ENCODE peak calls at places on chromosomes 11 and 22, in five cellular contexts. R is fibroblast of lung; E is GM23338; B is naive thymus-derived CD4-positive, alpha-beta T cell; X is right lobe of liver. P is an unnamed sample.

GRCh38 chr11:91173701-91174100 is 950.9 kb upstream of the CHORDC1 start:
- DNase-seq in B (no peak), X (no peak), E (no peak), R (peak), P (no peak)

GRCh38 chr11:86459002-86459385 is 84.3 kb downstream of the CCDC81 start:
- DNase-seq in X (no peak), R (peak), E (no peak), B (no peak), P (no peak)

GRCh38 chr11:63961608-63962412 is 12.6 kb upstream of the COX8A start:
- DNase-seq in R (peak), E (peak), B (no peak), X (no peak), P (peak)

GRCh38 chr11:8282621-8283509 is 19.2 kb upstream of the LMO1 start:
- DNase-seq in X (no peak), R (no peak), E (peak), B (no peak), P (peak)

GRCh38 chr11:61777234-61778090 is 14.9 kb downstream of the TMEM258 start:
- DNase-seq in B (peak), E (peak), R (no peak), X (peak), P (no peak)

GRCh38 chr11:120378474-120378873 is 42.3 kb downstream of the ARHGEF12 start:
- DNase-seq in B (no peak), E (no peak), X (no peak), R (no peak), P (no peak)

GRCh38 chr22:50719814-50720300 is 18.1 kb upstream of the ACR start:
- DNase-seq in R (no peak), X (no peak), B (no peak), E (peak), P (no peak)

GRCh38 chr11:106063009-106063408 is 14.1 kb downstream of the KBTBD3 start:
- DNase-seq in B (no peak), X (no peak), R (no peak), E (no peak), P (no peak)

GRCh38 chr11:57230797-57231538 is 6.1 kb downstream of the APLNR start:
- DNase-seq in R (no peak), B (no peak), X (no peak), E (peak), P (no peak)

GRCh38 chr22:50320116-50320515 is 6.7 kb downstream of the DENND6B start:
- DNase-seq in E (no peak), B (no peak), R (no peak), X (no peak), P (no peak)

GRCh38 chr11:2933376-2934056 is 4.3 kb upstream of the PHLDA2 start:
- DNase-seq in R (peak), E (peak), X (peak), B (no peak), P (no peak)

GRCh38 chr11:12117200-12117995 is 7.0 kb downstream of the MICAL2 start:
- DNase-seq in R (no peak), X (no peak), B (no peak), E (no peak), P (no peak)

GRCh38 chr11:68329993-68330699 is 17.8 kb downstream of the LRP5 start:
- DNase-seq in X (no peak), E (peak), R (peak), B (no peak), P (peak)
- H3K27ac ChIP-seq in X (peak), E (peak), R (no peak), B (no peak), P (peak)

DNA sequence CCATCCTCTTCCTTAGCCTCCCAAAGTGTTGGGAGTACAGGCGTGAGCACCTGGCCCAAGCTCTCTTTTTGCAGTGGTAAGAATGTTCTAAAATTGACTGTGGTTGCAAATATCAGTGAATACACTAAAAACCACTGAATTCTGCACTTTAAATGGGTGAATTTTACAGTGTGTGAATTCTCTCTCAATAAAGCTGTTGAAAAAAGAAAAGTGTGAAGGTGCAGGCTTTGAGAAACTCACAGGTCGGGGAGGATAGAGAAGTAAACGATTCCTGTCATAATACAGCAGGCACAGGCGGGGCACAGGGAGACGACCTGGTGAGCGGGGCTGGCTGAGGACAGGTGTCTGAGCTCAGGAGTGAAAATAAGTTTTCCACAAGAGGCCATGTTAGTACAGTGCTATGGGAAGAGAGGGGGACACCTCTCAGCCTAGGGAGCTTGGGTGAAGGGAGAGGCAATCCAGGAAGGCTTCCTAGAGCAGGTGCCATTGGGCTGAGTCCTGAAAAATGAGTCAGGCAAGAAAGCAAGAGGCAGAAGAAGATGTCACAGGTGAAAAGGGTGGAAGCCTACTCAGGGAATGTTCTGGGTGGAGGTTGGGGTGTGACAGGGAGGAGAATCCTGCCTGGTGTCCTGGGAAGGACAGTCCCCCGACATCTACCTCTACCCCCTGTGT is 26.1 kb downstream of the LIF start:
- DNase-seq in E (no peak), R (no peak), X (no peak), B (no peak), P (no peak)
- H3K27ac ChIP-seq in E (no peak), R (no peak), X (no peak), B (peak), P (no peak)

DNA sequence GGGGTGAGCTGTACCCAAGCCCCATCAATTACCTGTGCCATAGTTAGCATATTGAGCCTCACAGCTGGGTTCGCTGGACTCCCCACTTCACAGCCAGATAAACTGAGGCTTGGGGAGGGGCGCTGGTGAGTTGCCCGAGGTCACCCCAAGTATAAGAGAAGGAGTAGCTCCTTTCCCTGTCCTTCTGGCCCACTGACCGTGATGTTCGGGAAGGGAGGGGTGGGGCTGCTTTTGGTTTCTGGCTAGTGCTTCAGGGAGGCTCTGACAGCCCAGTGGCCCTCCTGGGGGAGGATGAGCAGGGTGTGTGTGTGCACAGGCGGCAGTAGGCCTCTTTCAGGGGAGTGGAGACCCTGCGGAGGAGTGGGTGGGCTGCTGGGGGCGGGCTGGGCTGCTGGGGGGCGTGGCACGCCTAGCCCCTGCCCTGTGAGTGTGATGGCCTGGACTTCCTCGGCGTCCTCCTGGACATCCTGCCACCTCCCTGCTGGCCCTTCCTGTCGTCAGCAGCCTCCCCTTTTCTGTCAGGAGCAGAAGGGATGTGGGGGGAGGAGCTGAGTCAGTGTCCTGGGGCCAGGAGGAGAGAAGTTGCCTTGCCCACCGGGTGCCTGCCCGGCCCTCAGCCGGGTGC is 50.4 kb downstream of the TRIOBP start:
- DNase-seq in B (no peak), E (no peak), R (peak), X (peak), P (no peak)
- H3K27ac ChIP-seq in B (peak), E (no peak), R (peak), X (peak), P (no peak)

DNA sequence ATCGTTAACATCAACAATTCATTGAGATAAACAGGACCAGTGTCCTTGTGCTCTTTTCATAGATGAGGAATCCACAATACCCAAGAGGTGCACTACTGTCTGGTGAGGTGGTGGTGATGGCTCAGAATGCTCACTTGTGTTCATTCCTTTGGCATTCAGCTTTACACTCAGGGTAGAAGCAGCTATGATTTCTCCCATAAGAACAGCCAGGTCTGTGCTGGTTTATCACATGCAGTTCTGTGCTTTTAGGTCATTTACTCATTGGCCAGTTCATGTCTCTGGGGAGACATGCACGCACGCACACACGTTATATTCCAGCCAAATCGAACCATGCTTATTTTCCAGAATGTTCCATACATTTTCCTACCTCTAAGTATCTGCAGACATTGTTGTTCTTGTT is 167.2 kb downstream of the FAT3 start:
- DNase-seq in B (no peak), X (no peak), R (no peak), E (no peak), P (no peak)
- H3K27ac ChIP-seq in B (no peak), X (no peak), R (no peak), E (peak), P (no peak)

DNA sequence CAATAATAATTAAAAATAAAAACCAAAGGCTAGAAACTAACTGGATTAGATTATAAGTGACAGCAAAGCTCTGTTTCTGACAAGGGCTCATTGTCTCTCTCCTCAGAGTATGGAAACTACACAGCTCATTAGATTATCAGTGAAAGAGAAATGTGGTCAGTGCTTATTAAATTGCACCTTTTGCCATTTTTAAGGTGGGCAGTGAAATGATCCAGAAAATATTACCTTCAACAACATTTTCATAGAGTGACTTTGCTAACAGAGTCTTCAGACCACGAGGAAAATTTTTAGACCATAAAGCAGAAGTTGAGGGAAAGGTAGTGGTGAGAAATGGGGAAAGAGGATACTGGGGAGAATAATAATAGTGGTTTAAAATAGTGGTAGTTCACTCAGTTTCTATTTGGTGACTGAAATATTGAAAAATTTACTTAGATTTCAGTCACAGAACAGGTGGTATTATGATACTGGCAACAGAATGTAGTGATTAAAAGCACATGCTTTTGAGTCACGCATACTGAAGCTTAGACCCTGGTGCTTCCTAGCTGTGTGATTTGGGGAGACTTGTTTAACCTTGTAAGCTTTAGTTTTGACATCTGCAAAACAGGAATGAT is 684.0 kb upstream of the CCDC90B start:
- DNase-seq in B (no peak), R (no peak), E (no peak), X (no peak), P (no peak)
- H3K27ac ChIP-seq in B (no peak), R (no peak), E (no peak), X (no peak), P (no peak)

DNA sequence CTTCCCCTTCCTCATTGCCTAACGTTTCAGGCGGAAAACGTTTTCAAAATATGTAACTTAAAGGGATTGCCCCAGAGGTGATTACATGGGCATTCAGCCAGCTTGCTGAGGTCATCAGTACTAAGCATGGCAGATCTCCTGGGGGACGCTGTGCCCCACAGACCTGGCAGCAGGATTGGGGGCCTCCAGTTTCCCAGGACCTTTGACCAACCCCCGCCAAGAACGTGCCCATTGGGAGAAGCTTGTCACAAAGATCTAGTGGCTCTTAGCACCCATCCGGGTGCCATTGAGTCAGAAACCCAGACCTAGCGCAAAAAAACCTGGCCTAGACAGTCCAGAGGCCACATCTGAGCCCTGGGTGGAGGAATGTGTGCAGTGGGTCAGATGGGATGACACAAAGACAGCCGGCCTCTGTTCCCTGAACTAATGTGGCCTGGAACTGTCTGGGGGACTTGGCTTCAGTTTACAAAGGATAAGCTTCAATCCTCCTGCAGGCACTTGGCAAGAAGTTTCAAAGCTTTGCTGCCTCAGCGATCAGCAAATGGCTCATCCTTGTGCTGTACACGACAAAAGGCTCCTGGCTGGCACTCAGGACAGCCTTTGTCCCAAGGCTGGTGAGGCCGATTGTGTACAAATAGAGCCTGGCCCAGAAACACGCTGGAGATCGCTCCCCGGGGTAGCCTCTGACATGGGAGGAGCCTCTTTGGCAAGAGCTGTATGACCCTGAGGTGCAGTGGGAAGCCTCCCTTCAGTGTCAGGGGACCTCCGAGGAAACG is 9.5 kb downstream of the C1QTNF6 start:
- DNase-seq in X (peak), R (peak), E (no peak), B (no peak), P (peak)
- H3K27ac ChIP-seq in X (peak), R (no peak), E (no peak), B (no peak), P (no peak)

GRCh38 chr22:37160037-37160436 is 10.3 kb upstream of the IL2RB start:
- DNase-seq in X (no peak), R (no peak), B (no peak), E (peak), P (no peak)
- H3K27ac ChIP-seq in X (no peak), R (no peak), B (no peak), E (no peak), P (no peak)

DNA sequence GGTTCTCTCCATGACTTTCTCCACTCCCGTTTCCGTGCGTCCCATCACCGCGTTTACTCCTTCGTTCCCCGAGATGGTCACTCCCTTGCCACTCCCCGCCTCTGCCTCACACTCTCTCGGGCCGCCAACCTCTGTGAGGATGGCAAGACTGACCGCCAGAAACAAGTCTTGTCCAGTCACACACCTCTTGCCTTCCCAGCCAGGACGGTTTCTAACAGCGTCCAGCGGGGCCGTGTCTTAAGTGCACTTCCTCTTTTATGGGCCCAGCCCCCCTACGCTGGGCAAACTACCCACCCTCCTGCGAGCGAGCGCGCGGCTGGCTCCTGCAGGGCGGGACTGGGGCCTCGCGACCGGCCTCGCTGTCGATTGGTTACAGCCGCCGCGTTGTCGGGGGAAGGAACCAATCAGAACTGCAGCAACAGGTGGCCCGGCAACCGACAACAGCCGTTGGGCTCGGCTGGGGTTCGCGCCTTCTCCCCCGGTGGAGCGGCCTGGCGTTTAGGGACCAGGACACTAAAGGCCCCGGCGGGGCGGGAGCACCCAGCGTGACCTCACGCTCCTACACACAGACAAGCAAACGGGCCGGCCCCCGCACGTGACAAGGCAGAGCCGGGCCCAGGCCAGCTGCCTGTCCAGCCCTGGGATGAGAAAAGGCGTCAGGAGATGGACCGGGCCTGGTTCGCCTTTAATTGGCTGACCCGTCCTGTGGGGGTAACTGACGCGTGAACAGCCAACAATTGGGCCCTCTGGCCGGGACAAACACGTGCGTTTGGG is 534 bp upstream of the UCP2 start:
- DNase-seq in R (peak), E (peak), X (peak), B (peak), P (peak)
- H3K27ac ChIP-seq in R (peak), E (peak), X (peak), B (peak), P (peak)

DNA sequence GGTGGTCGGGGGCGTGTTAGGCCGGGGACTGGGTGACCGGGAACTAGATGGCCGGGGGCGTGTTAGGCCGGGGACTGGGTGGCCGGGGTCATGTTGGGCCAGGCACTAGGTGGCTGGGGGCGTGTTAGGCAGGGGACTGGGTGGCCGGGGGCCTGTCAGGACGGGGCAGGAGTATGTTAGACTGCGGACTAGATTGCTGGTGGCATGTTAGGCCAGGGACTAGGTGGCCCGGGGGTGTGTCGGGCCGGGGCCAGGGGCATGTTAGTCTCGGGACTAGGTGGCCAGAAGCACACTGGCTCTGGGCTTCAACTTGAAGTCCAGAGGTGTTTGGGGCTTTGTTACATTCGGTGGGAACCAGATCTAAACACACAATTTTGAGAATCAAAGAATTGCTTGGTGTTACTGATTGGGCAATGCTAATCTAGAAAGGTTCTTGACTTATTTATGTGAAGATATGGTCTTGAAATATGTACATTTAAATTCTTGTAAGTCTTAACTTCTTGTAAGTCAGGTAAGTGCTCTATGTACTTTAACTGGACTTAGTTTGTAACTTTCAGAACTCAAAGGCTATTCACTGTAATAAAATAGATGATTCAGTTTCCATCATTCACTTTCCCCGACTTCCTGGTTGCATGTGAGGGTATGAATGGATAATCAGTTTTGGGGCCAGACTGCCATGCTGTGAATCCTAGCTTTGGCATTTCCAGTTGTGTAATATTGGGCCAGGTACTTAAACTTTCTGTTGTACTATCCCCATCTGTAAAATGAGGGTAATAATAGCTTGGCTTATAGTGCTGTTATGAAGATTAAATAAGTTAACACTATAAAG is 1.1 kb downstream of the EXT2 start:
- DNase-seq in E (no peak), R (no peak), X (no peak), B (no peak), P (no peak)
- H3K27ac ChIP-seq in E (no peak), R (peak), X (no peak), B (peak), P (no peak)

P was measured in SJCRH30.